ENCODE peak calls at places on chromosomes 5 and 9, in four cellular contexts. One of them, this sample, is unnamed.

GRCh38 chr9:87383341-87384150 is 114.1 kb upstream of the DAPK1 start:
- DNase-seq in T1000: no peak
- DNase-seq in glomerular endothelial cell: no peak
- DNase-seq in osteocyte: no peak
- DNase-seq in this sample: no peak

GRCh38 chr5:36040651-36041536 is 25.8 kb downstream of the UGT3A2 start:
- DNase-seq in T1000: no peak
- DNase-seq in glomerular endothelial cell: no peak
- DNase-seq in osteocyte: no peak
- DNase-seq in this sample: no peak

GRCh38 chr5:9176641-9177040 is 369.2 kb downstream of the SEMA5A start:
- DNase-seq in T1000: no peak
- DNase-seq in glomerular endothelial cell: no peak
- DNase-seq in osteocyte: no peak
- DNase-seq in this sample: no peak

GRCh38 chr9:116716441-116716840 is 29.3 kb downstream of the TRIM32 start:
- DNase-seq in T1000: no peak
- DNase-seq in glomerular endothelial cell: no peak
- DNase-seq in osteocyte: no peak
- DNase-seq in this sample: no peak

GRCh38 chr9:34520096-34520495 is 2.7 kb downstream of the ENHO start:
- DNase-seq in T1000: no peak
- DNase-seq in glomerular endothelial cell: no peak
- DNase-seq in osteocyte: no peak
- DNase-seq in this sample: no peak

GRCh38 chr5:169629847-169630548 is 7.1 kb upstream of the DOCK2 start:
- DNase-seq in T1000: peak; percentile 9
- DNase-seq in glomerular endothelial cell: no peak
- DNase-seq in osteocyte: no peak
- DNase-seq in this sample: no peak

GRCh38 chr9:130423272-130423671 is 21.5 kb upstream of the ASS1 start:
- DNase-seq in T1000: no peak
- DNase-seq in glomerular endothelial cell: no peak
- DNase-seq in osteocyte: no peak
- DNase-seq in this sample: no peak

GRCh38 chr9:97941323-97941722 is 3.4 kb upstream of the HEMGN start:
- DNase-seq in T1000: no peak
- DNase-seq in glomerular endothelial cell: no peak
- DNase-seq in osteocyte: no peak
- DNase-seq in this sample: no peak

This sample was measured in SK-N-MC.